ENCODE peak calls at places on chromosomes 6 and 20, in eight cellular contexts. C is Calu3, A is endothelial cell, N is GM12864, Y is heart right ventricle, E is PC-3, G is GM23338, Q is progenitor cell of endocrine pancreas. J is an unnamed sample.

GRCh38 chr6:87731818-87732661 is 30.0 kb upstream of the AKIRIN2 start:
- DNase-seq in C (peak), A (no peak), N (no peak), Y (peak), E (peak), G (peak), Q (no peak), J (no peak)

GRCh38 chr6:150072201-150072600 is 3.3 kb upstream of the ULBP3 start:
- DNase-seq in C (peak), A (no peak), N (no peak), Y (no peak), E (peak), G (peak), Q (no peak), J (no peak)

GRCh38 chr6:2157441-2158127 is 87.8 kb downstream of the GMDS start:
- DNase-seq in C (no peak), A (no peak), N (peak), Y (no peak), E (no peak), G (no peak), Q (no peak), J (no peak)

GRCh38 chr6:169224185-169224695 is 29.4 kb downstream of the THBS2 start:
- DNase-seq in C (no peak), A (no peak), N (no peak), Y (peak), E (no peak), G (no peak), Q (no peak), J (no peak)

GRCh38 chr6:103079867-103080266 is 1686.4 kb downstream of the GRIK2 start:
- DNase-seq in C (no peak), A (no peak), N (no peak), Y (no peak), E (no peak), G (no peak), Q (no peak), J (no peak)

GRCh38 chr6:112237644-112238043 is 16.7 kb downstream of the LAMA4 start:
- DNase-seq in C (no peak), A (no peak), N (no peak), Y (peak), E (peak), G (no peak), Q (no peak), J (no peak)

GRCh38 chr20:49563015-49563980 is 4.6 kb downstream of the PTGIS start:
- DNase-seq in C (no peak), A (no peak), N (no peak), Y (no peak), E (no peak), G (no peak), Q (no peak), J (no peak)

GRCh38 chr6:11571073-11571472 is 33.5 kb downstream of the TMEM170B start:
- DNase-seq in C (no peak), A (no peak), N (no peak), Y (no peak), E (no peak), G (no peak), Q (no peak), J (no peak)

GRCh38 chr20:49279677-49280462 is 2.0 kb upstream of the ZNFX1 start:
- DNase-seq in C (no peak), A (no peak), N (no peak), Y (no peak), E (no peak), G (no peak), Q (no peak), J (no peak)

DNA sequence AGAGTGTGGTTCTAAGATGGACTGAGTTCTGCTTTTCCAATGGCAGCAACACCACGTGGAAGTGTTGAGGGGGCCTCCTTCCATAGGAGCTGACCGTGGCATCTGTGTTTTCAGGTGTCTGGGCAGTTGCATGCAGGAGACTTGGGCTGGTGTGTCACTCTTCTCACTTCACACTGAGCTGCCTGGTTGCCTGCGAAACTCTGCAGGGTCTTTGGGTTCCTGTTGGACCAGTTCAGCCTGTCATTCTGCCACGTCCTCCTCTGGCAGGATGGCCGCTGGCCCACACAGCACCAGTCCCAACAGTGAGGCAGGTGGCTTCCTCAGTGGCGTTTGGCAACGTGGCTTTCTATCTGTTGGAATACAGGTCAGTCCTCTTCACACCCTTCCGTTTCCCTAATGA is 16.1 kb upstream of the UNC93A start:
- DNase-seq in C (peak), A (no peak), N (no peak), Y (no peak), E (no peak), G (no peak), Q (no peak), J (no peak)
- TF ChIP-seq CTCF in C (no peak), A (no peak), N (no peak), Y (no peak), E (no peak), G (no peak), Q (no peak), J (no peak)

GRCh38 chr6:56540232-56540631 is 102.5 kb downstream of the DST start:
- DNase-seq in C (no peak), A (no peak), N (no peak), Y (no peak), E (no peak), G (no peak), Q (no peak), J (no peak)

GRCh38 chr6:56540950-56541600 is 101.6 kb downstream of the DST start:
- DNase-seq in C (no peak), A (no peak), N (no peak), Y (no peak), E (peak), G (no peak), Q (no peak), J (no peak)

GRCh38 chr6:56541736-56542366 is 100.8 kb downstream of the DST start:
- DNase-seq in C (no peak), A (no peak), N (no peak), Y (no peak), E (no peak), G (no peak), Q (no peak), J (no peak)

GRCh38 chr6:56539503-56540105 is 103.1 kb downstream of the DST start:
- DNase-seq in C (no peak), A (no peak), N (no peak), Y (no peak), E (peak), G (no peak), Q (no peak), J (no peak)

GRCh38 chr6:56542367-56543331 is 100.0 kb downstream of the DST start:
- DNase-seq in C (peak), A (peak), N (peak), Y (peak), E (peak), G (peak), Q (peak), J (peak)
- TF ChIP-seq CTCF in C (no peak), A (no peak), N (no peak), Y (no peak), E (peak), G (no peak), Q (peak), J (peak)

DNA sequence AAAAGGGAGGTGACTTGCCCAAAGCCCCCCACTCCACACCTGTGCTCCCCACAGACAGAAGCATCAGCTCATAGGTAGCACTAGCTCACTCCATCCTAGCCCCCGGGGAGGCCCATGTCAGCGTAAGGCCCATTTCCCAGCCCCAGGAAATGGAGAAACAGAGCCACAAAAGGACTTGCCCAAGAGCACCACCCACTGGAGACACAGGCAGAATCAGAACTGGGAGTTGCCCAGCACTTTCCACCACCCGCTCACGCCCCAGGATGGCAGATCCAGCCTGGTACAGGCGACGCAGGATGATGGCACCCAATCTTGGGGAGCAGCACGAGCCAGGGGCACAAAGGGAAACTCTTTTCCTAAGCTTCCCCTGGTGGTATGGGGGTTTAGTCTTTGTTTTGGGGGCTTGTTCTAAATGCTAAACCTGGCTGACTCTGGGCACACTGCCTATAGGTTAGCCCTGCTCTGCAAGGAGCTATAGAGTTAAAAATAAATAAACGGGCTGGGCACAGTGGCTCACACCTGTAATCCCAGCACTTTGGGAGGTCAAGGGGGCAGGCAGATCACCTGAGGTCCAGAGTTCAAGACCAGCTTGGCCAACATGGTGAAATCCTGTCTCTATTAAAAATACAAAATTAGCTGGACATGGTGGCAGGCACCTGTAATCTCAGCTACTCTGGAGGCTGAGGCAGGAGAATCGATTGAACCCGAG is 11.8 kb downstream of the C20orf203 start:
- DNase-seq in C (no peak), A (no peak), N (no peak), Y (no peak), E (no peak), G (peak), Q (no peak), J (no peak)
- TF ChIP-seq CTCF in C (no peak), A (no peak), N (no peak), Y (no peak), E (peak), G (peak), Q (no peak), J (no peak)

DNA sequence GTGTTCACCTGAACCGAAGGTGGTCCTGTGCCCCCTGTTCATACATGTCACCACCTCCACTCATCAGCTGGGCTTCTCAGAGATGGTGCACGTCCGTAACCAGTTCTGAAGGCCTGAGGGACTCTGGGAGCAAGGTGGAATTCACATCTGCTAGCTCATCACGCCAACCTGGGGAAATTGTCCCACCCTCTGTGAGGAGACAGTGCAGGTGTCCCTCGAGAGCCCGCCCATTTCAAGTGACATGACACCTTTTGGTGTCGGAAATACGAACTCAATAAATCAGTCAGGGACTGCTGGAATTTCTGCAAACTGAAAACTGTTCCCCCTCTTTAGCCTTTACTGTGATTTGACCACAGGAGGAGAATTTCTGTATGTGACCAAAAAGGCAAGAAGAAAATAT is 99.4 kb downstream of the SYNDIG1 start:
- DNase-seq in C (no peak), A (no peak), N (no peak), Y (no peak), E (no peak), G (no peak), Q (no peak), J (no peak)
- TF ChIP-seq CTCF in C (no peak), A (no peak), N (no peak), Y (no peak), E (no peak), G (no peak), Q (no peak), J (no peak)

GRCh38 chr20:34022843-34023234 is 29.1 kb downstream of the RALY start:
- DNase-seq in C (no peak), A (no peak), N (no peak), Y (no peak), E (no peak), G (no peak), Q (no peak), J (no peak)

GRCh38 chr20:34029415-34029814 is 35.7 kb downstream of the RALY start:
- DNase-seq in C (no peak), A (no peak), N (no peak), Y (no peak), E (no peak), G (no peak), Q (no peak), J (no peak)

GRCh38 chr20:34022154-34022842 is 28.6 kb downstream of the RALY start:
- DNase-seq in C (peak), A (no peak), N (peak), Y (no peak), E (peak), G (peak), Q (no peak), J (no peak)

GRCh38 chr20:34023937-34024732 is 30.4 kb downstream of the RALY start:
- DNase-seq in C (no peak), A (no peak), N (no peak), Y (no peak), E (no peak), G (no peak), Q (no peak), J (no peak)

GRCh38 chr20:34024733-34025351 is 31.1 kb downstream of the RALY start:
- DNase-seq in C (no peak), A (no peak), N (no peak), Y (no peak), E (no peak), G (no peak), Q (no peak), J (no peak)
- TF ChIP-seq CTCF in C (no peak), A (no peak), N (no peak), Y (no peak), E (no peak), G (no peak), Q (no peak), J (no peak)

DNA sequence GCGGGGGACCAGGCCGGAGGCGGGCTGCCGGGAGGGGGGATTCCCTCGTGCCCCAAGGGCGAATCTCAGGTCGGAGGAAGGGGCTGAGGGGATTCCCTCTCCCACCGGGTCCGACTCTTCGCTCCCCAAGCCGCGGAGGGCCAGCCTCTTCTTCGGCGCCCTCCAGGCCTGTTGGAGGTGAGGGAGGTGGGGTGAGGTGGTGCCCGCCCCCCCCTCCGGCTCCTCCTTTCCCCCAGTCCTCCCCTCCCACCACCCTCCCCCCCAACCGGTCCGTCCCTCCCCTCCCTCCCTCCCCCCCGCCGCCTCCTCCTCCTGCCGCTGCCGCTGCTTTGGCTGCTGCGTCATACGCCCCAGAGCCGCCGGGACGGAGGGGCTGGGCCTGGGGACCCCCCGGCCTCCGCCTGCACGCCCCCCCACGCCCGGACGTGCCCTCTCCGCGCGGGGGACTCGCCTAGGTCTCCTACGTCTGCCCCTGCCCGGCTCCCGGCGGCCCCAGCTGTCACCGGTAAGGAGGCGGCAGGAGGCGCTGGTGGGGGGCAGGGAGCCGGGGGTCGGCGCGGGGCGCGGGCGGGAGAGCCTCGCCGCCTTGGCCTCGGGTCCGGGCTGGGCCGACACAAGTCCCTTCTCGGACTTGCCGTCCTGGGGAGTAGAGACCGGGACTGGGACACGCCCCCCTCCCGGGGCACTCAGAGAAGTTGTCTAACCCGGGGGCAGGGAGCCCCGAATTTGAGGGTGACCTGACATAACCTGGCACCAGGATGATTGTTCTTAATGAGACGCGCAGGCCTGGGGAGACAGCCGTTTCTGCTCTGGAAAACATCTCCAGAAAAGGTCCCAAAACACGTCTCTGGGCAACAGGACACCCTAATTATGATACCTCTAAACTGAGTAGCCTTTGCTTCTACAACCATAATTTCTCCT is at the start of gene PHF1:
- DNase-seq in C (no peak), A (peak), N (no peak), Y (peak), E (no peak), G (peak), Q (peak), J (no peak)
- TF ChIP-seq CTCF in C (no peak), A (no peak), N (no peak), Y (no peak), E (no peak), G (no peak), Q (no peak), J (no peak)

J was measured in type B pancreatic cell.